ENCODE peak calls at places on chromosomes 7 and 10, in seven cellular contexts. Z is LHCN-M2, Y is ACHN, R is mucosa of gallbladder, T is GM23338, P is NCI-H460, N is T-helper 9 cell. X is an unnamed sample.

GRCh38 chr10:133293810-133294119 is 14.9 kb downstream of the TUBGCP2 start:
- DNase-seq in Z (no peak), Y (no peak), N (no peak), P (no peak), R (no peak), T (no peak), X (no peak)

GRCh38 chr7:129010075-129010474 is 44.8 kb downstream of the TNPO3 start:
- DNase-seq in T (no peak), P (no peak), Z (no peak), Y (no peak), N (no peak), R (peak; percentile 24), X (no peak)

GRCh38 chr10:111756541-111757061 is 427.0 kb downstream of the GPAM start:
- DNase-seq in N (no peak), Z (peak; percentile 80), R (peak; percentile 38), P (peak; percentile 30), T (peak; percentile 87), Y (peak; percentile 53), X (peak; percentile 33)

GRCh38 chr10:5512881-5513698 is 11.7 kb upstream of the CALML3 start:
- DNase-seq in T (no peak), N (no peak), P (no peak), Z (no peak), Y (no peak), R (no peak), X (peak; percentile 31)

GRCh38 chr10:44932338-44933116 is 21.4 kb downstream of the TMEM72 start:
- DNase-seq in R (peak; percentile 90), P (peak; percentile 63), Y (peak; percentile 80), T (peak; percentile 95), N (peak; percentile 79), Z (peak; percentile 72), X (peak; percentile 91)

GRCh38 chr7:134140889-134141867 is 14.0 kb downstream of the LRGUK start:
- DNase-seq in R (peak; percentile 61), P (peak; percentile 65), N (peak; percentile 20), T (peak; percentile 94), Z (peak; percentile 70), Y (peak; percentile 70), X (peak; percentile 72)

GRCh38 chr10:130017631-130018022 is 53.6 kb upstream of the EBF3 start:
- DNase-seq in T (no peak), R (no peak), Y (no peak), P (no peak), N (no peak), Z (no peak), X (no peak)

GRCh38 chr10:8874268-8874667 is 819.8 kb downstream of the GATA3 start:
- DNase-seq in R (no peak), T (no peak), P (no peak), Z (no peak), N (no peak), Y (no peak), X (no peak)

GRCh38 chr10:47062801-47063200 is 151.6 kb downstream of the PTPN20 start:
- DNase-seq in P (no peak), T (peak; percentile 64), R (no peak), Y (no peak), Z (no peak), N (no peak), X (peak; percentile 17)

GRCh38 chr7:67754651-67755050 is 758.0 kb downstream of the TYW1 start:
- DNase-seq in N (no peak), Z (no peak), T (no peak), P (no peak), R (no peak), Y (no peak), X (no peak)

GRCh38 chr7:35255417-35255798 is 1.5 kb upstream of the TBX20 start:
- DNase-seq in R (no peak), T (peak; percentile 41), N (no peak), Y (no peak), Z (no peak), P (no peak), X (no peak)

GRCh38 chr7:32043688-32044087 is 26.5 kb downstream of the PDE1C start:
- DNase-seq in Z (peak; percentile 35), N (no peak), R (no peak), T (no peak), P (peak; percentile 68), Y (peak; percentile 54), X (no peak)

GRCh38 chr7:74480861-74481417 is 27.2 kb downstream of the GTF2IRD1 start:
- DNase-seq in Z (peak; percentile 68), T (no peak), P (peak; percentile 57), Y (peak; percentile 92), N (no peak), R (peak; percentile 31), X (no peak)

GRCh38 chr10:98694863-98695262 is 248.1 kb upstream of the HPS1 start:
- DNase-seq in Z (no peak), P (no peak), R (no peak), Y (no peak), N (no peak), T (no peak), X (no peak)

X was measured in activated naive CD4-positive, alpha-beta T cell treated with anti-CD3 and anti-CD28 coated beads for 36 hours.